ENCODE peak calls at places on chromosome 21, in five cellular contexts. One of them, this sample, is unnamed.

GRCh38 chr21:19547951-19548635 is 1144.5 kb upstream of the TMPRSS15 start:
- DNase-seq in head of caudate nucleus: peak; percentile 24
- DNase-seq in psoas muscle: no peak
- DNase-seq in WTC11: no peak
- DNase-seq in activated CD8-positive, alpha-beta memory T cell treated with anti-CD3 and anti-CD28 coated beads for 48 hours: no peak
- DNase-seq in this sample: no peak

GRCh38 chr21:45452696-45453307 is 47.8 kb downstream of the COL18A1 start:
- DNase-seq in psoas muscle: no peak
- DNase-seq in activated CD8-positive, alpha-beta memory T cell treated with anti-CD3 and anti-CD28 coated beads for 48 hours: no peak
- DNase-seq in WTC11: no peak
- DNase-seq in head of caudate nucleus: no peak
- DNase-seq in this sample: no peak

GRCh38 chr21:17270234-17270633 is 242.6 kb upstream of the CXADR start:
- DNase-seq in psoas muscle: no peak
- DNase-seq in head of caudate nucleus: no peak
- DNase-seq in WTC11: no peak
- DNase-seq in activated CD8-positive, alpha-beta memory T cell treated with anti-CD3 and anti-CD28 coated beads for 48 hours: no peak
- DNase-seq in this sample: peak; percentile 16

GRCh38 chr21:45880097-45881068 is 101.2 kb upstream of the COL6A1 start:
- DNase-seq in WTC11: peak; percentile 85
- DNase-seq in head of caudate nucleus: peak; percentile 76
- DNase-seq in psoas muscle: peak; percentile 80
- DNase-seq in activated CD8-positive, alpha-beta memory T cell treated with anti-CD3 and anti-CD28 coated beads for 48 hours: no peak
- DNase-seq in this sample: peak; percentile 44

GRCh38 chr21:34221331-34222030 is 142.3 kb upstream of the KCNE2 start:
- DNase-seq in head of caudate nucleus: no peak
- DNase-seq in WTC11: no peak
- DNase-seq in activated CD8-positive, alpha-beta memory T cell treated with anti-CD3 and anti-CD28 coated beads for 48 hours: no peak
- DNase-seq in psoas muscle: no peak
- DNase-seq in this sample: no peak

GRCh38 chr21:45379901-45380330 is 25.0 kb upstream of the COL18A1 start:
- DNase-seq in head of caudate nucleus: no peak
- DNase-seq in psoas muscle: no peak
- DNase-seq in WTC11: peak; percentile 5
- DNase-seq in activated CD8-positive, alpha-beta memory T cell treated with anti-CD3 and anti-CD28 coated beads for 48 hours: no peak
- DNase-seq in this sample: no peak

GRCh38 chr21:39675595-39675994 is 62.9 kb downstream of the B3GALT5 start:
- DNase-seq in WTC11: peak; percentile 32
- DNase-seq in psoas muscle: no peak
- DNase-seq in activated CD8-positive, alpha-beta memory T cell treated with anti-CD3 and anti-CD28 coated beads for 48 hours: no peak
- DNase-seq in head of caudate nucleus: no peak
- DNase-seq in this sample: no peak

GRCh38 chr21:34020934-34021553 is 52.3 kb upstream of the MRPS6 start:
- DNase-seq in WTC11: no peak
- DNase-seq in psoas muscle: no peak
- DNase-seq in head of caudate nucleus: no peak
- DNase-seq in activated CD8-positive, alpha-beta memory T cell treated with anti-CD3 and anti-CD28 coated beads for 48 hours: no peak
- DNase-seq in this sample: no peak

GRCh38 chr21:33857846-33858671 is 57.5 kb downstream of the ATP5PO start:
- DNase-seq in head of caudate nucleus: no peak
- DNase-seq in activated CD8-positive, alpha-beta memory T cell treated with anti-CD3 and anti-CD28 coated beads for 48 hours: no peak
- DNase-seq in psoas muscle: peak; percentile 18
- DNase-seq in WTC11: peak; percentile 40
- DNase-seq in this sample: no peak

GRCh38 chr21:25039461-25040380 is 567.6 kb downstream of the MRPL39 start:
- DNase-seq in WTC11: no peak
- DNase-seq in head of caudate nucleus: no peak
- DNase-seq in psoas muscle: no peak
- DNase-seq in activated CD8-positive, alpha-beta memory T cell treated with anti-CD3 and anti-CD28 coated beads for 48 hours: no peak
- DNase-seq in this sample: no peak

This sample was measured in RCC 7860.